ENCODE peak calls at places on chromosome 2, in seven cellular contexts. I is HCEC 1CT; U is stimulated activated CD4-positive, alpha-beta T cell treated with anti-CD3 and anti-CD28 coated beads, Interleukin-12 subunit alpha, Interleukin-12 subunit beta, amount 100 ng/mL, for 24 hours; R is RKO; V is upper lobe of right lung; S is NCI-H2081; N is retinal pigment epithelial cell. Z is an unnamed sample.

GRCh38 chr2:157747695-157748370 is 119.2 kb upstream of the ACVR1C start:
- DNase-seq in N (no peak), V (no peak), U (no peak), I (peak; percentile 75), S (no peak), R (no peak), Z (peak; percentile 72)

GRCh38 chr2:222756362-222756831 is 84.9 kb downstream of the MOGAT1 start:
- DNase-seq in R (no peak), I (peak; percentile 45), N (no peak), S (no peak), U (no peak), V (no peak), Z (no peak)

GRCh38 chr2:207727256-207727655 is 15.8 kb downstream of the CCNYL1 start:
- DNase-seq in R (no peak), I (peak; percentile 62), V (no peak), N (no peak), U (no peak), S (no peak), Z (peak; percentile 8)

GRCh38 chr2:30239308-30240161 is 8.2 kb downstream of the LBH start:
- DNase-seq in V (peak; percentile 74), I (peak; percentile 47), N (no peak), S (peak; percentile 15), R (peak; percentile 63), U (peak; percentile 73), Z (peak; percentile 86)

GRCh38 chr2:27518782-27519113 is 22.1 kb downstream of the GCKR start:
- DNase-seq in N (no peak), V (no peak), I (no peak), U (no peak), R (no peak), S (no peak), Z (no peak)

GRCh38 chr2:162126145-162126926 is 25.7 kb downstream of the GCG start:
- DNase-seq in U (no peak), V (no peak), R (no peak), N (no peak), S (no peak), I (peak; percentile 58), Z (no peak)

GRCh38 chr2:98347298-98348065 is 1.2 kb downstream of the CNGA3 start:
- DNase-seq in V (no peak), U (no peak), I (no peak), R (no peak), S (no peak), N (no peak), Z (no peak)

GRCh38 chr2:120005834-120006521 is 6.9 kb upstream of the EPB41L5 start:
- DNase-seq in U (no peak), S (no peak), R (no peak), N (no peak), V (no peak), I (no peak), Z (no peak)

GRCh38 chr2:102661846-102662245 is 42.5 kb downstream of the SLC9A2 start:
- DNase-seq in I (no peak), S (no peak), N (no peak), V (no peak), R (no peak), U (no peak), Z (no peak)

GRCh38 chr2:73284296-73285161 is at the start of gene FBXO41:
- DNase-seq in I (peak; percentile 39), U (peak; percentile 75), R (peak; percentile 70), N (no peak), V (peak; percentile 80), S (peak; percentile 69), Z (no peak)

GRCh38 chr2:222024934-222025890 is 273.6 kb downstream of the PAX3 start:
- DNase-seq in U (no peak), I (peak; percentile 47), R (peak; percentile 23), N (no peak), V (no peak), S (peak; percentile 57), Z (no peak)

GRCh38 chr2:23482607-23483006 is 97.6 kb downstream of the KLHL29 start:
- DNase-seq in I (no peak), S (no peak), N (no peak), V (peak; percentile 2), U (no peak), R (no peak), Z (no peak)